ENCODE peak calls at places on chromosomes 4 and X, in ten cellular contexts. One of them, this sample, is unnamed.

GRCh38 chr4:119118397-119118796 is 17.2 kb upstream of the MYOZ2 start:
- DNase-seq in activated T-helper 1 cell treated with Interleukin-2 at 50 U/mL for 16 hours: no peak
- DNase-seq in A172: no peak
- DNase-seq in myocyte: no peak
- DNase-seq in nephron progenitor cell: no peak
- DNase-seq in breast epithelium: no peak
- DNase-seq in IMR-90: no peak
- DNase-seq in stimulated activated CD4-positive, alpha-beta T cell treated with anti-CD3 and anti-CD28 coated beads, TNF-alpha, amount 100 ng/mL, for 4 hours: no peak
- DNase-seq in heart right ventricle: no peak
- DNase-seq in NCI-H1105: no peak
- DNase-seq in this sample: no peak

GRCh38 chr4:24770111-24770584 is 25.2 kb upstream of the SOD3 start:
- DNase-seq in activated T-helper 1 cell treated with Interleukin-2 at 50 U/mL for 16 hours: no peak
- DNase-seq in A172: peak
- DNase-seq in myocyte: peak
- DNase-seq in nephron progenitor cell: no peak
- DNase-seq in breast epithelium: no peak
- DNase-seq in IMR-90: peak
- DNase-seq in stimulated activated CD4-positive, alpha-beta T cell treated with anti-CD3 and anti-CD28 coated beads, TNF-alpha, amount 100 ng/mL, for 4 hours: no peak
- DNase-seq in heart right ventricle: no peak
- DNase-seq in NCI-H1105: no peak
- DNase-seq in this sample: no peak

GRCh38 chrX:22184096-22184495 is 88.6 kb upstream of the CBLL2 start:
- DNase-seq in activated T-helper 1 cell treated with Interleukin-2 at 50 U/mL for 16 hours: no peak
- DNase-seq in A172: no peak
- DNase-seq in myocyte: no peak
- DNase-seq in nephron progenitor cell: no peak
- DNase-seq in breast epithelium: no peak
- DNase-seq in IMR-90: no peak
- DNase-seq in stimulated activated CD4-positive, alpha-beta T cell treated with anti-CD3 and anti-CD28 coated beads, TNF-alpha, amount 100 ng/mL, for 4 hours: no peak
- DNase-seq in heart right ventricle: no peak
- DNase-seq in NCI-H1105: no peak
- DNase-seq in this sample: no peak

GRCh38 chrX:64975989-64976672 is at the start of gene ZC4H2:
- DNase-seq in activated T-helper 1 cell treated with Interleukin-2 at 50 U/mL for 16 hours: peak
- DNase-seq in A172: peak
- DNase-seq in myocyte: peak
- DNase-seq in nephron progenitor cell: peak
- DNase-seq in breast epithelium: peak
- DNase-seq in IMR-90: peak
- DNase-seq in stimulated activated CD4-positive, alpha-beta T cell treated with anti-CD3 and anti-CD28 coated beads, TNF-alpha, amount 100 ng/mL, for 4 hours: peak
- DNase-seq in heart right ventricle: peak
- DNase-seq in NCI-H1105: peak
- DNase-seq in this sample: peak

GRCh38 chr4:11605597-11605996 is 176.9 kb upstream of the HS3ST1 start:
- DNase-seq in activated T-helper 1 cell treated with Interleukin-2 at 50 U/mL for 16 hours: no peak
- DNase-seq in A172: no peak
- DNase-seq in myocyte: peak
- DNase-seq in nephron progenitor cell: no peak
- DNase-seq in breast epithelium: no peak
- DNase-seq in IMR-90: peak
- DNase-seq in stimulated activated CD4-positive, alpha-beta T cell treated with anti-CD3 and anti-CD28 coated beads, TNF-alpha, amount 100 ng/mL, for 4 hours: no peak
- DNase-seq in heart right ventricle: no peak
- DNase-seq in NCI-H1105: no peak
- DNase-seq in this sample: no peak

GRCh38 chr4:101019941-101020401 is 327.4 kb downstream of the PPP3CA start:
- DNase-seq in activated T-helper 1 cell treated with Interleukin-2 at 50 U/mL for 16 hours: no peak
- DNase-seq in A172: peak
- DNase-seq in myocyte: peak
- DNase-seq in nephron progenitor cell: no peak
- DNase-seq in breast epithelium: no peak
- DNase-seq in IMR-90: peak
- DNase-seq in stimulated activated CD4-positive, alpha-beta T cell treated with anti-CD3 and anti-CD28 coated beads, TNF-alpha, amount 100 ng/mL, for 4 hours: no peak
- DNase-seq in heart right ventricle: no peak
- DNase-seq in NCI-H1105: no peak
- DNase-seq in this sample: no peak

GRCh38 chr4:51831133-51831532 is 11.8 kb upstream of the DCUN1D4 start:
- DNase-seq in activated T-helper 1 cell treated with Interleukin-2 at 50 U/mL for 16 hours: peak
- DNase-seq in A172: no peak
- DNase-seq in myocyte: peak
- DNase-seq in nephron progenitor cell: peak
- DNase-seq in breast epithelium: no peak
- DNase-seq in IMR-90: peak
- DNase-seq in stimulated activated CD4-positive, alpha-beta T cell treated with anti-CD3 and anti-CD28 coated beads, TNF-alpha, amount 100 ng/mL, for 4 hours: peak
- DNase-seq in heart right ventricle: peak
- DNase-seq in NCI-H1105: peak
- DNase-seq in this sample: peak

GRCh38 chr4:34250562-34250961 is 1993.8 kb downstream of the ARAP2 start:
- DNase-seq in activated T-helper 1 cell treated with Interleukin-2 at 50 U/mL for 16 hours: no peak
- DNase-seq in A172: peak
- DNase-seq in myocyte: no peak
- DNase-seq in nephron progenitor cell: no peak
- DNase-seq in breast epithelium: no peak
- DNase-seq in IMR-90: peak
- DNase-seq in stimulated activated CD4-positive, alpha-beta T cell treated with anti-CD3 and anti-CD28 coated beads, TNF-alpha, amount 100 ng/mL, for 4 hours: no peak
- DNase-seq in heart right ventricle: no peak
- DNase-seq in NCI-H1105: no peak
- DNase-seq in this sample: no peak

GRCh38 chr4:159178147-159178541 is 75.3 kb downstream of the RAPGEF2 start:
- DNase-seq in activated T-helper 1 cell treated with Interleukin-2 at 50 U/mL for 16 hours: no peak
- DNase-seq in A172: no peak
- DNase-seq in myocyte: no peak
- DNase-seq in nephron progenitor cell: no peak
- DNase-seq in breast epithelium: no peak
- DNase-seq in IMR-90: peak
- DNase-seq in stimulated activated CD4-positive, alpha-beta T cell treated with anti-CD3 and anti-CD28 coated beads, TNF-alpha, amount 100 ng/mL, for 4 hours: no peak
- DNase-seq in heart right ventricle: no peak
- DNase-seq in NCI-H1105: no peak
- DNase-seq in this sample: no peak

GRCh38 chr4:187478292-187479205 is 517.0 kb upstream of the ZFP42 start:
- DNase-seq in activated T-helper 1 cell treated with Interleukin-2 at 50 U/mL for 16 hours: no peak
- DNase-seq in A172: peak
- DNase-seq in myocyte: peak
- DNase-seq in nephron progenitor cell: no peak
- DNase-seq in breast epithelium: no peak
- DNase-seq in IMR-90: peak
- DNase-seq in stimulated activated CD4-positive, alpha-beta T cell treated with anti-CD3 and anti-CD28 coated beads, TNF-alpha, amount 100 ng/mL, for 4 hours: no peak
- DNase-seq in heart right ventricle: no peak
- DNase-seq in NCI-H1105: no peak
- DNase-seq in this sample: no peak

GRCh38 chrX:48083212-48083611 is 11.8 kb upstream of the ZNF630 start:
- DNase-seq in activated T-helper 1 cell treated with Interleukin-2 at 50 U/mL for 16 hours: peak
- DNase-seq in A172: peak
- DNase-seq in myocyte: peak
- DNase-seq in nephron progenitor cell: peak
- DNase-seq in breast epithelium: no peak
- DNase-seq in IMR-90: peak
- DNase-seq in stimulated activated CD4-positive, alpha-beta T cell treated with anti-CD3 and anti-CD28 coated beads, TNF-alpha, amount 100 ng/mL, for 4 hours: no peak
- DNase-seq in heart right ventricle: no peak
- DNase-seq in NCI-H1105: peak
- DNase-seq in this sample: peak

GRCh38 chr4:77031544-77031943 is 44.2 kb downstream of the CCNI start:
- DNase-seq in activated T-helper 1 cell treated with Interleukin-2 at 50 U/mL for 16 hours: no peak
- DNase-seq in A172: no peak
- DNase-seq in myocyte: no peak
- DNase-seq in nephron progenitor cell: no peak
- DNase-seq in breast epithelium: no peak
- DNase-seq in IMR-90: no peak
- DNase-seq in stimulated activated CD4-positive, alpha-beta T cell treated with anti-CD3 and anti-CD28 coated beads, TNF-alpha, amount 100 ng/mL, for 4 hours: no peak
- DNase-seq in heart right ventricle: no peak
- DNase-seq in NCI-H1105: no peak
- DNase-seq in this sample: no peak

GRCh38 chrX:47321386-47321785 is 49.0 kb upstream of the ZNF157 start:
- DNase-seq in activated T-helper 1 cell treated with Interleukin-2 at 50 U/mL for 16 hours: no peak
- DNase-seq in A172: no peak
- DNase-seq in myocyte: no peak
- DNase-seq in nephron progenitor cell: peak
- DNase-seq in breast epithelium: no peak
- DNase-seq in IMR-90: peak
- DNase-seq in stimulated activated CD4-positive, alpha-beta T cell treated with anti-CD3 and anti-CD28 coated beads, TNF-alpha, amount 100 ng/mL, for 4 hours: no peak
- DNase-seq in heart right ventricle: peak
- DNase-seq in NCI-H1105: no peak
- DNase-seq in this sample: no peak